ENCODE peak calls at places on chromosomes 3 and 15, in six cellular contexts. L is HepG2, K is K562, X is GM23338, R is HCT116, C is A549. O is an unnamed sample.
A peak's percentile ranks its signal among the peaks of the same experiment; 100 is the strongest.

GRCh38 chr3:115922681-115923347 is 299.5 kb downstream of the GAP43 start:
- DNase-seq in X (peak; percentile 81), K (no peak), C (peak; percentile 15), L (peak; percentile 10), R (peak; percentile 12), O (no peak)

GRCh38 chr3:36489106-36489505 is 108.8 kb downstream of the STAC start:
- DNase-seq in K (no peak), R (no peak), C (no peak), L (no peak), X (no peak), O (no peak)

GRCh38 chr3:14330508-14330907 is 71.9 kb upstream of the SLC6A6 start:
- DNase-seq in R (no peak), K (no peak), L (no peak), X (no peak), C (no peak), O (no peak)

GRCh38 chr3:37217098-37217849 is 42.9 kb upstream of the LRRFIP2 start:
- DNase-seq in L (peak; percentile 81), X (no peak), R (no peak), C (no peak), K (no peak), O (no peak)

GRCh38 chr3:52681610-52682009 is 4.1 kb downstream of the PBRM1 start:
- DNase-seq in C (no peak), R (no peak), K (no peak), L (no peak), X (no peak), O (no peak)

GRCh38 chr3:171001957-171002694 is 24.4 kb downstream of the SLC2A2 start:
- DNase-seq in L (peak; percentile 100), C (peak; percentile 95), K (no peak), R (no peak), X (no peak), O (peak; percentile 61)

GRCh38 chr3:45125550-45126026 is 20.6 kb downstream of the CDCP1 start:
- DNase-seq in R (peak; percentile 88), C (no peak), L (no peak), K (no peak), X (no peak), O (no peak)

GRCh38 chr3:171995486-171995885 is 43.9 kb upstream of the FNDC3B start:
- DNase-seq in L (no peak), X (no peak), K (no peak), R (no peak), C (no peak), O (no peak)

GRCh38 chr3:197791120-197792018 is at the start of gene LRCH3:
- DNase-seq in R (peak; percentile 23), L (peak; percentile 56), K (peak; percentile 89), C (peak; percentile 65), X (peak; percentile 94), O (no peak)

GRCh38 chr3:152269423-152270144 is 855 bp downstream of the MBNL1 start:
- DNase-seq in K (no peak), L (peak; percentile 46), X (peak; percentile 30), C (peak; percentile 54), R (no peak), O (peak; percentile 46)

GRCh38 chr3:16252243-16252978 is 12.3 kb downstream of the DPH3 start:
- DNase-seq in R (no peak), C (no peak), X (no peak), L (peak; percentile 91), K (no peak), O (no peak)

GRCh38 chr15:70375006-70375409 is 277.3 kb upstream of the TLE3 start:
- DNase-seq in C (peak; percentile 72), L (no peak), K (no peak), X (no peak), R (no peak), O (no peak)

GRCh38 chr15:99618941-99619411 is 53.2 kb downstream of the MEF2A start:
- DNase-seq in X (peak; percentile 48), R (no peak), C (no peak), L (no peak), K (no peak), O (no peak)

GRCh38 chr3:170536712-170537111 is 49.2 kb downstream of the SLC7A14 start:
- DNase-seq in R (no peak), X (no peak), C (no peak), K (no peak), L (no peak), O (no peak)

GRCh38 chr3:86976206-86976605 is 14.7 kb downstream of the VGLL3 start:
- DNase-seq in K (no peak), R (no peak), X (no peak), L (no peak), C (no peak), O (no peak)

GRCh38 chr15:43329222-43329959 is 982 bp downstream of the LCMT2 start:
- DNase-seq in L (no peak), C (no peak), X (peak; percentile 62), R (no peak), K (peak; percentile 18), O (no peak)
- TF ChIP-seq REST in L (no peak), C (no peak), X (no peak), R (no peak), K (no peak), O (no peak)

GRCh38 chr3:111986800-111987199 is 8.0 kb downstream of the ABHD10 start:
- DNase-seq in K (no peak), C (no peak), R (no peak), X (no peak), L (no peak), O (no peak)

GRCh38 chr3:111980716-111981456 is 2.1 kb downstream of the ABHD10 start:
- DNase-seq in L (no peak), C (no peak), K (no peak), X (no peak), R (no peak), O (no peak)

GRCh38 chr3:111981457-111981763 is 2.6 kb downstream of the ABHD10 start:
- DNase-seq in L (no peak), C (no peak), R (no peak), K (no peak), X (no peak), O (no peak)

GRCh38 chr3:111989061-111989678 is 9.6 kb upstream of the TAGLN3 start:
- DNase-seq in K (peak; percentile 10), R (peak; percentile 63), X (peak; percentile 74), C (peak; percentile 71), L (peak; percentile 53), O (peak; percentile 47)

GRCh38 chr3:111984636-111985298 is 5.9 kb downstream of the ABHD10 start:
- DNase-seq in C (no peak), R (no peak), X (no peak), K (no peak), L (no peak), O (no peak)
- TF ChIP-seq REST in C (no peak), R (no peak), X (no peak), K (no peak), L (no peak), O (no peak)

GRCh38 chr3:98778852-98779379 is 15.8 kb downstream of the ST3GAL6 start:
- DNase-seq in K (no peak), C (no peak), X (no peak), L (peak; percentile 97), R (no peak), O (no peak)
- TF ChIP-seq REST in K (no peak), C (no peak), X (no peak), L (no peak), R (no peak), O (no peak)

DNA sequence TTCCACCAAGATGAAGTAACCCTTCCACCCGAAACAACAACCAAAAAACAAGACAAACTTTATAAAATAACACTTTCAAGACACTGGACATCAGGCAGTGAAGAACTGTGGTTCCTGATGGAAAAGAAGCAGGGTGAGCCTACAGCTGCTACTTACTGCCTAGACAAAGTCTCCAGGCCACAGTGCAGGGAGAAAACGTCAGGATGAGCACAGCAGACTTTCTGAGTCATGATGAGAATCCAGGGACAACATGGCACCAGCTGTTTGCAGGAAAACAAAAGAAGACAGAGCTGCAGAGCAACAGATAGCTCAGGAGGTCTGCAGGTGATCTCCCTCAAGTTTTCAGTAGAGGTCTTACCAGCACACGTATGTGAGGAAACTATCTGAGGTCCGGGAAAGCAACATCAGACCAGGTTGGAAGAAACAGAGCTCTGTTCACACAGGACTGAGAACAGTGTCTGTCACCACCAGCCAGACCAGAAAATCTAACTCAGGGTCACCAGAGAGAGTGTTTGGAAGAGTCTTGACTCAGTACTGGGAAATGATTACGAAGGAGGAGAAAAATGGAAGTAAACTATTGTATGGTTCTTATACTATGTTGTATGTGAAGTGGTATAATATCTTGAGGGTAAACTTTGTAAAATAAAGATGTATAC is 108.9 kb downstream of the ANO10 start:
- DNase-seq in K (no peak), C (peak; percentile 7), L (no peak), X (no peak), R (no peak), O (no peak)
- TF ChIP-seq REST in K (no peak), C (no peak), L (no peak), X (no peak), R (no peak), O (no peak)

GRCh38 chr3:134366928-134367352 is 7.3 kb downstream of the AMOTL2 start:
- DNase-seq in R (no peak), L (peak; percentile 32), X (no peak), K (no peak), C (no peak), O (no peak)
- TF ChIP-seq REST in R (no peak), L (no peak), X (no peak), K (no peak), C (no peak), O (no peak)

GRCh38 chr3:177051419-177051818 is 145.9 kb downstream of the TBL1XR1 start:
- DNase-seq in C (no peak), R (no peak), K (no peak), X (no peak), L (no peak), O (no peak)
- TF ChIP-seq REST in C (no peak), R (no peak), K (no peak), X (no peak), L (no peak), O (no peak)

DNA sequence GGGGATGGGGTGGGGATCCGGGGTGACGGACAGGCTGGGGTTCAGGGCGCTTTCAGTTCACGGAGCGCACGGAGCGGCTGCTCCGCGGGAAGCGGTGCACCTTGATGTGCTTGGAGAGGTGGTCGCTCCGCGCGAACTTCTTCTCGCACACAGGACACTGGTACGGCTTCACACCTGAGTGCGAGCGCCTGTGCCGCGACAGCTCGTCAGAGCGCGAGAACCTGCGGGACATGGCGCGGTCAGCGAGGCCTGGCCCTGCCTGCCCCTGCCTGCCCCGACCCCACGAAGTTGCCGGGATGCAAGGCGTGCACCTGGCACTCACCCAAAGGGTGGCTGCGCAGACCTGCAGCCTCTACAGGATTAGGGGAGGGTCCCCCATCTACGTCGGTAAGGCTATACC is 13.5 kb downstream of the KLF15 start:
- DNase-seq in X (no peak), K (no peak), L (no peak), R (no peak), C (no peak), O (no peak)
- TF ChIP-seq REST in X (no peak), K (no peak), L (no peak), R (no peak), C (no peak), O (no peak)